ENCODE peak calls at places on chromosome 16, in nine cellular contexts. One of them, this sample, is unnamed.

GRCh38 chr16:75415169-75415908 is 18.0 kb downstream of the CFDP1 start:
- DNase-seq in prostate gland: no peak
- DNase-seq in stimulated activated CD8-positive, alpha-beta memory T cell treated with anti-CD3 and anti-CD28 coated beads, Interleukin-2, amount 100 ng/mL, for 48 hours: no peak
- DNase-seq in EL: no peak
- DNase-seq in iPS-NIHi11: no peak
- DNase-seq in stimulated activated CD4-positive, alpha-beta T cell treated with anti-CD3 and anti-CD28 coated beads, Interleukin-15, amount 100 ng/mL, for 24 hours: no peak
- DNase-seq in posterior cingulate gyrus: no peak
- DNase-seq in ELF-1: no peak
- DNase-seq in anterior cingulate cortex: no peak
- DNase-seq in this sample: no peak

GRCh38 chr16:57821149-57821971 is 19.1 kb upstream of the KIFC3 start:
- DNase-seq in prostate gland: no peak
- DNase-seq in stimulated activated CD8-positive, alpha-beta memory T cell treated with anti-CD3 and anti-CD28 coated beads, Interleukin-2, amount 100 ng/mL, for 48 hours: no peak
- DNase-seq in EL: no peak
- DNase-seq in iPS-NIHi11: no peak
- DNase-seq in stimulated activated CD4-positive, alpha-beta T cell treated with anti-CD3 and anti-CD28 coated beads, Interleukin-15, amount 100 ng/mL, for 24 hours: no peak
- DNase-seq in posterior cingulate gyrus: no peak
- DNase-seq in ELF-1: no peak
- DNase-seq in anterior cingulate cortex: no peak
- DNase-seq in this sample: no peak

GRCh38 chr16:55779391-55780094 is 53.4 kb downstream of the CES1 start:
- DNase-seq in prostate gland: no peak
- DNase-seq in stimulated activated CD8-positive, alpha-beta memory T cell treated with anti-CD3 and anti-CD28 coated beads, Interleukin-2, amount 100 ng/mL, for 48 hours: no peak
- DNase-seq in EL: no peak
- DNase-seq in iPS-NIHi11: no peak
- DNase-seq in stimulated activated CD4-positive, alpha-beta T cell treated with anti-CD3 and anti-CD28 coated beads, Interleukin-15, amount 100 ng/mL, for 24 hours: no peak
- DNase-seq in posterior cingulate gyrus: no peak
- DNase-seq in ELF-1: no peak
- DNase-seq in anterior cingulate cortex: no peak
- DNase-seq in this sample: no peak

GRCh38 chr16:86809458-86809955 is 231.2 kb downstream of the FOXL1 start:
- DNase-seq in prostate gland: no peak
- DNase-seq in stimulated activated CD8-positive, alpha-beta memory T cell treated with anti-CD3 and anti-CD28 coated beads, Interleukin-2, amount 100 ng/mL, for 48 hours: no peak
- DNase-seq in EL: peak
- DNase-seq in iPS-NIHi11: no peak
- DNase-seq in stimulated activated CD4-positive, alpha-beta T cell treated with anti-CD3 and anti-CD28 coated beads, Interleukin-15, amount 100 ng/mL, for 24 hours: no peak
- DNase-seq in posterior cingulate gyrus: no peak
- DNase-seq in ELF-1: peak
- DNase-seq in anterior cingulate cortex: no peak
- DNase-seq in this sample: no peak

GRCh38 chr16:67537636-67538591 is 9.3 kb downstream of the RIPOR1 start:
- DNase-seq in prostate gland: peak
- DNase-seq in stimulated activated CD8-positive, alpha-beta memory T cell treated with anti-CD3 and anti-CD28 coated beads, Interleukin-2, amount 100 ng/mL, for 48 hours: no peak
- DNase-seq in EL: peak
- DNase-seq in iPS-NIHi11: peak
- DNase-seq in stimulated activated CD4-positive, alpha-beta T cell treated with anti-CD3 and anti-CD28 coated beads, Interleukin-15, amount 100 ng/mL, for 24 hours: peak
- DNase-seq in posterior cingulate gyrus: no peak
- DNase-seq in ELF-1: peak
- DNase-seq in anterior cingulate cortex: no peak
- DNase-seq in this sample: no peak

GRCh38 chr16:66677179-66677578 is 19.4 kb downstream of the CMTM4 start:
- DNase-seq in prostate gland: no peak
- DNase-seq in stimulated activated CD8-positive, alpha-beta memory T cell treated with anti-CD3 and anti-CD28 coated beads, Interleukin-2, amount 100 ng/mL, for 48 hours: no peak
- DNase-seq in EL: no peak
- DNase-seq in iPS-NIHi11: no peak
- DNase-seq in stimulated activated CD4-positive, alpha-beta T cell treated with anti-CD3 and anti-CD28 coated beads, Interleukin-15, amount 100 ng/mL, for 24 hours: no peak
- DNase-seq in posterior cingulate gyrus: peak
- DNase-seq in ELF-1: no peak
- DNase-seq in anterior cingulate cortex: peak
- DNase-seq in this sample: no peak

GRCh38 chr16:53457670-53458069 is 23.4 kb downstream of the RBL2 start:
- DNase-seq in prostate gland: no peak
- DNase-seq in stimulated activated CD8-positive, alpha-beta memory T cell treated with anti-CD3 and anti-CD28 coated beads, Interleukin-2, amount 100 ng/mL, for 48 hours: peak
- DNase-seq in EL: no peak
- DNase-seq in iPS-NIHi11: no peak
- DNase-seq in stimulated activated CD4-positive, alpha-beta T cell treated with anti-CD3 and anti-CD28 coated beads, Interleukin-15, amount 100 ng/mL, for 24 hours: peak
- DNase-seq in posterior cingulate gyrus: no peak
- DNase-seq in ELF-1: no peak
- DNase-seq in anterior cingulate cortex: no peak
- DNase-seq in this sample: peak

GRCh38 chr16:48318630-48319029 is 66.6 kb downstream of the SIAH1 start:
- DNase-seq in prostate gland: no peak
- DNase-seq in stimulated activated CD8-positive, alpha-beta memory T cell treated with anti-CD3 and anti-CD28 coated beads, Interleukin-2, amount 100 ng/mL, for 48 hours: no peak
- DNase-seq in EL: peak
- DNase-seq in iPS-NIHi11: peak
- DNase-seq in stimulated activated CD4-positive, alpha-beta T cell treated with anti-CD3 and anti-CD28 coated beads, Interleukin-15, amount 100 ng/mL, for 24 hours: peak
- DNase-seq in posterior cingulate gyrus: no peak
- DNase-seq in ELF-1: peak
- DNase-seq in anterior cingulate cortex: no peak
- DNase-seq in this sample: no peak

GRCh38 chr16:55490301-55490700 is 11.3 kb downstream of the MMP2 start:
- DNase-seq in prostate gland: no peak
- DNase-seq in stimulated activated CD8-positive, alpha-beta memory T cell treated with anti-CD3 and anti-CD28 coated beads, Interleukin-2, amount 100 ng/mL, for 48 hours: no peak
- DNase-seq in EL: no peak
- DNase-seq in iPS-NIHi11: no peak
- DNase-seq in stimulated activated CD4-positive, alpha-beta T cell treated with anti-CD3 and anti-CD28 coated beads, Interleukin-15, amount 100 ng/mL, for 24 hours: no peak
- DNase-seq in posterior cingulate gyrus: no peak
- DNase-seq in ELF-1: no peak
- DNase-seq in anterior cingulate cortex: no peak
- DNase-seq in this sample: no peak

GRCh38 chr16:48592839-48593429 is 17.0 kb downstream of the N4BP1 start:
- DNase-seq in prostate gland: no peak
- DNase-seq in stimulated activated CD8-positive, alpha-beta memory T cell treated with anti-CD3 and anti-CD28 coated beads, Interleukin-2, amount 100 ng/mL, for 48 hours: no peak
- DNase-seq in EL: no peak
- DNase-seq in iPS-NIHi11: no peak
- DNase-seq in stimulated activated CD4-positive, alpha-beta T cell treated with anti-CD3 and anti-CD28 coated beads, Interleukin-15, amount 100 ng/mL, for 24 hours: no peak
- DNase-seq in posterior cingulate gyrus: no peak
- DNase-seq in ELF-1: no peak
- DNase-seq in anterior cingulate cortex: no peak
- DNase-seq in this sample: no peak

GRCh38 chr16:4381935-4382794 is 10.5 kb downstream of the VASN start:
- DNase-seq in prostate gland: no peak
- DNase-seq in stimulated activated CD8-positive, alpha-beta memory T cell treated with anti-CD3 and anti-CD28 coated beads, Interleukin-2, amount 100 ng/mL, for 48 hours: no peak
- DNase-seq in EL: no peak
- DNase-seq in iPS-NIHi11: no peak
- DNase-seq in stimulated activated CD4-positive, alpha-beta T cell treated with anti-CD3 and anti-CD28 coated beads, Interleukin-15, amount 100 ng/mL, for 24 hours: no peak
- DNase-seq in posterior cingulate gyrus: no peak
- DNase-seq in ELF-1: no peak
- DNase-seq in anterior cingulate cortex: no peak
- DNase-seq in this sample: no peak

GRCh38 chr16:85396879-85397871 is 215.9 kb upstream of the GSE1 start:
- DNase-seq in prostate gland: no peak
- DNase-seq in stimulated activated CD8-positive, alpha-beta memory T cell treated with anti-CD3 and anti-CD28 coated beads, Interleukin-2, amount 100 ng/mL, for 48 hours: no peak
- DNase-seq in EL: no peak
- DNase-seq in iPS-NIHi11: no peak
- DNase-seq in stimulated activated CD4-positive, alpha-beta T cell treated with anti-CD3 and anti-CD28 coated beads, Interleukin-15, amount 100 ng/mL, for 24 hours: no peak
- DNase-seq in posterior cingulate gyrus: no peak
- DNase-seq in ELF-1: peak
- DNase-seq in anterior cingulate cortex: no peak
- DNase-seq in this sample: no peak

GRCh38 chr16:57639172-57639571 is 10.7 kb downstream of the ADGRG1 start:
- DNase-seq in prostate gland: peak
- DNase-seq in stimulated activated CD8-positive, alpha-beta memory T cell treated with anti-CD3 and anti-CD28 coated beads, Interleukin-2, amount 100 ng/mL, for 48 hours: no peak
- DNase-seq in EL: no peak
- DNase-seq in iPS-NIHi11: peak
- DNase-seq in stimulated activated CD4-positive, alpha-beta T cell treated with anti-CD3 and anti-CD28 coated beads, Interleukin-15, amount 100 ng/mL, for 24 hours: peak
- DNase-seq in posterior cingulate gyrus: peak
- DNase-seq in ELF-1: peak
- DNase-seq in anterior cingulate cortex: peak
- DNase-seq in this sample: no peak

GRCh38 chr16:75758215-75758614 is 31.9 kb upstream of the CPHXL start:
- DNase-seq in prostate gland: no peak
- DNase-seq in stimulated activated CD8-positive, alpha-beta memory T cell treated with anti-CD3 and anti-CD28 coated beads, Interleukin-2, amount 100 ng/mL, for 48 hours: no peak
- DNase-seq in EL: peak
- DNase-seq in iPS-NIHi11: no peak
- DNase-seq in stimulated activated CD4-positive, alpha-beta T cell treated with anti-CD3 and anti-CD28 coated beads, Interleukin-15, amount 100 ng/mL, for 24 hours: no peak
- DNase-seq in posterior cingulate gyrus: no peak
- DNase-seq in ELF-1: no peak
- DNase-seq in anterior cingulate cortex: no peak
- DNase-seq in this sample: no peak

GRCh38 chr16:1960665-1961630 is 1.6 kb downstream of the NDUFB10 start:
- DNase-seq in prostate gland: no peak
- DNase-seq in stimulated activated CD8-positive, alpha-beta memory T cell treated with anti-CD3 and anti-CD28 coated beads, Interleukin-2, amount 100 ng/mL, for 48 hours: no peak
- DNase-seq in EL: peak
- DNase-seq in iPS-NIHi11: no peak
- DNase-seq in stimulated activated CD4-positive, alpha-beta T cell treated with anti-CD3 and anti-CD28 coated beads, Interleukin-15, amount 100 ng/mL, for 24 hours: peak
- DNase-seq in posterior cingulate gyrus: no peak
- DNase-seq in ELF-1: peak
- DNase-seq in anterior cingulate cortex: no peak
- DNase-seq in this sample: no peak

This sample was measured in GM18507.